ENCODE peak calls at places on chromosome 1, in four cellular contexts. R is K562, L is WTC11, F is HepG2. N is an unnamed sample.

GRCh38 chr1:159938221-159938852 is 7.1 kb downstream of the IGSF9 start:
- DNase-seq in R (no peak), L (no peak), F (no peak), N (no peak)

GRCh38 chr1:1040004-1040991 is 20.4 kb downstream of the AGRN start:
- DNase-seq in R (peak; percentile 92), L (peak; percentile 83), F (no peak), N (peak; percentile 97)

GRCh38 chr1:7690076-7690475 is 81.0 kb upstream of the VAMP3 start:
- DNase-seq in R (no peak), L (peak; percentile 1), F (no peak), N (no peak)

GRCh38 chr1:64505944-64506658 is 36.2 kb downstream of the CACHD1 start:
- DNase-seq in R (peak; percentile 2), L (no peak), F (peak; percentile 13), N (peak; percentile 49)

GRCh38 chr1:68331117-68331865 is 99.0 kb upstream of the WLS start:
- DNase-seq in R (no peak), L (no peak), F (no peak), N (no peak)

GRCh38 chr1:155086182-155086741 is 7.6 kb downstream of the EFNA3 start:
- DNase-seq in R (peak; percentile 82), L (peak; percentile 93), F (no peak), N (peak; percentile 84)

GRCh38 chr1:167342846-167343245 is 122.2 kb downstream of the POU2F1 start:
- DNase-seq in R (no peak), L (no peak), F (peak; percentile 19), N (no peak)

GRCh38 chr1:244962140-244962539 is 97.8 kb upstream of the HNRNPU start:
- DNase-seq in R (no peak), L (no peak), F (no peak), N (no peak)

GRCh38 chr1:233180626-233181364 is 114.7 kb downstream of the PCNX2 start:
- DNase-seq in R (no peak), L (no peak), F (no peak), N (no peak)

GRCh38 chr1:226882631-226883409 is 12.4 kb downstream of the PSEN2 start:
- DNase-seq in R (no peak), L (no peak), F (no peak), N (no peak)

GRCh38 chr1:192913683-192914082 is 104.8 kb downstream of the RGS2 start:
- DNase-seq in R (peak; percentile 13), L (no peak), F (no peak), N (no peak)

DNA sequence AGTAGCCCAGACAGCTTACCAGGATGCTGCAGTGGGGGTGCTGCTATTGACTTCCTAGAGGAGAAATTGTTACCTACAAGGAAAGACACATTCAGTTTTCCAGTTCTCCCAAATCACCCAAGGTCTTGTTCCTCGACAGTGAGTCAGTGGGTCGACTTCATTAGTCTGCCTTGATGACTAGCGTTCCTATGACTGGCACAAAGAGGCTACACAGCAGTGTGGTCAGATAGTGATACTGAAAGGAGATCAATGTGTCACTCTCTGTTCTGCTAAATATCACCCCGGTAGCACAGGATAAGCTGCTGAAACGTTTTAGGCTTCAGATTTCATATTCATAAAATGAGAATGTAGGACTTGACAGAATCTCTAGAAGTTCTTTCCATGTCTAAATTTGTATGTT is 357.4 kb downstream of the LMX1A start:
- DNase-seq in R (no peak), L (no peak), F (no peak), N (no peak)
- TF ChIP-seq ELF4 in R (no peak), L (no peak), F (no peak), N (no peak)

GRCh38 chr1:2382621-2383361 is 8.6 kb downstream of the MORN1 start:
- DNase-seq in R (peak; percentile 67), L (peak; percentile 78), F (peak; percentile 36), N (peak; percentile 62)
- TF ChIP-seq ELF4 in R (no peak), L (no peak), F (no peak), N (no peak)

GRCh38 chr1:205172729-205173366 is 38.7 kb downstream of the DSTYK start:
- DNase-seq in R (peak; percentile 70), L (no peak), F (peak; percentile 6), N (no peak)
- TF ChIP-seq ELF4 in R (no peak), L (no peak), F (no peak), N (no peak)

DNA sequence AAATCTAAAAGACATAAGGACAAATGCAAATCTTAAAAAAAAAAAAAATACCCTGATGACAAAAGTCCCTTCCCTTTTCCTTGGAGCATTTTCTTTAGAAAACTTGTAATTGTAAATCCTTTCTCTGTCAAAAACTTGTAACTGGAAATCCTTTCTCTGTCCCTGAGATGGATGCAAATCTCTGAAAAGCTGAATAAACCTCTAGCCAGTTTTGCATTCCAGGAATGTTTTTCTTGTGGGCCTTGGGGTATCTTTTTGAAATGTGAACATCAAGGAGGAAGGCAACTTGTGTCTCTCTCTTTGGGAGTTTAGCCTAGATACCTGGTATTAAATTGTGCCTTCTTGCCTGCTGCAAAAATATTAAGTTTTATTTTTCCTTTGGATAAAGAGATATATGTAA is 305.3 kb downstream of the KCNT2 start:
- DNase-seq in R (no peak), L (no peak), F (no peak), N (no peak)
- TF ChIP-seq ELF4 in R (no peak), L (no peak), F (no peak), N (no peak)

GRCh38 chr1:187264995-187265602 is 436.4 kb downstream of the PLA2G4A start:
- DNase-seq in R (peak; percentile 10), L (peak; percentile 32), F (peak; percentile 28), N (peak; percentile 51)
- TF ChIP-seq ELF4 in R (no peak), L (no peak), F (no peak), N (no peak)

GRCh38 chr1:34896612-34897011 is 32.8 kb downstream of the DLGAP3 start:
- DNase-seq in R (no peak), L (no peak), F (no peak), N (no peak)

GRCh38 chr1:34899471-34899870 is 30.0 kb downstream of the DLGAP3 start:
- DNase-seq in R (no peak), L (no peak), F (no peak), N (no peak)

GRCh38 chr1:34899906-34900305 is 29.5 kb downstream of the DLGAP3 start:
- DNase-seq in R (no peak), L (no peak), F (no peak), N (no peak)

GRCh38 chr1:34900775-34901502 is 28.5 kb downstream of the DLGAP3 start:
- DNase-seq in R (no peak), L (no peak), F (no peak), N (no peak)

DNA sequence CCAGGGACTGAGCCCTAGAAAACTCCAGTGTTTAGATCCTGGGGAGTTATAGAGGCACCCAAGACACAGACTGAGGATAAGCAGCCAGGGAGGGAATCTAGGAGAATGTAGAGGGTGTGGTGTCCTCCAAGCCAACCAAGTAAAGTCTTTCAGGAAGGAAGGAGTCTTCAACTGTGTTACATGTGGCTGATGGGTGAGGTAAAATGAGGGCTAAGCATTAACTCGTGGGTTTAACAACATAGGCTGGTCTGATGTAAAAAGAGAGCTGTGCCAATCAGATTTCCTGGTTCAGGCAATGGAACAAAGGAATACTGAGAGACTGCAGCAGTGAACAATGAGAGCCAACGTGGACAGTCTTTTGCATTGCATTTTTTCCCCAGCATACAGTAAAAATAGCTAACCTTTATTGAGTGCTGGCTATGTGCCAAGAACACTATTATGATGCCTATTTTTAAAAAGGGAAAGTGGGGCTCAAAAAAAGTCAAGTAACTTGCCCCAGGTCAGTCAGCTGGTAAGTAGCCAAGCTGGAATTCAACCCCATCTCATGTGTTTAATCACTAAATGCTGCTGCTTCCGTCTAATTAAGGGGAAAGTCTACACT is 31.1 kb downstream of the DLGAP3 start:
- DNase-seq in R (no peak), L (no peak), F (no peak), N (no peak)
- TF ChIP-seq ELF4 in R (no peak), L (no peak), F (no peak), N (no peak)